ENCODE peak calls at places on chromosomes 16 and 17, in four cellular contexts. U is A549, M is sigmoid colon, O is tibial nerve. A is an unnamed sample. For H3K4me1, the result is how much of the 10 kb centered on the place peaks cover.

GRCh38 chr17:49879505-49879904 is 31.6 kb upstream of the TAC4 start:
- DNase-seq in U (no peak), M (no peak), O (no peak), A (no peak)

GRCh38 chr16:31003744-31004143 is 6.7 kb downstream of the STX1B start:
- DNase-seq in U (no peak), M (no peak), O (no peak), A (no peak)

GRCh38 chr17:3639981-3640596 is 3.5 kb downstream of the CTNS start:
- DNase-seq in U (no peak), M (no peak), O (no peak), A (no peak)

GRCh38 chr16:50279142-50279865 is 13.0 kb downstream of the ADCY7 start:
- DNase-seq in U (no peak), M (peak), O (peak), A (no peak)

GRCh38 chr16:15608398-15609285 is 34.3 kb downstream of the MARF1 start:
- DNase-seq in U (no peak), M (no peak), O (no peak), A (no peak)

GRCh38 chr16:84795338-84796053 is 24.3 kb upstream of the CRISPLD2 start:
- DNase-seq in U (no peak), M (peak), O (peak), A (peak)

GRCh38 chr16:56479469-56479868 is 28.1 kb downstream of the OGFOD1 start:
- DNase-seq in U (no peak), M (no peak), O (no peak), A (no peak)

GRCh38 chr16:26995522-26995921 is 71.2 kb upstream of the C16orf82 start:
- DNase-seq in U (no peak), M (no peak), O (no peak), A (no peak)

GRCh38 chr16:50735629-50736122 is 6.2 kb upstream of the CYLD start:
- DNase-seq in U (no peak), M (no peak), O (no peak), A (no peak)

GRCh38 chr16:53768593-53768992 is 64.6 kb downstream of the FTO start:
- DNase-seq in U (peak), M (no peak), O (no peak), A (no peak)

GRCh38 chr17:15941781-15942180 is 3.1 kb upstream of the ADORA2B start:
- DNase-seq in U (no peak), M (peak), O (no peak), A (no peak)

GRCh38 chr16:8063151-8063550 is 527.2 kb downstream of the TMEM114 start:
- DNase-seq in U (no peak), M (no peak), O (no peak), A (peak)

GRCh38 chr16:23026777-23027362 is 122.4 kb downstream of the USP31 start:
- DNase-seq in U (no peak), M (no peak), O (no peak), A (no peak)

GRCh38 chr17:7886227-7887037 is 2.2 kb upstream of the CHD3 start:
- DNase-seq in U (peak), M (peak), O (peak), A (peak)

GRCh38 chr17:61481421-61481820 is 29.2 kb downstream of the TBX4 start:
- DNase-seq in U (no peak), M (no peak), O (no peak), A (no peak)

GRCh38 chr17:47778184-47778635 is 43.4 kb downstream of the OSBPL7 start:
- DNase-seq in U (no peak), M (no peak), O (no peak), A (no peak)

GRCh38 chr16:58678716-58679115 is 5.9 kb downstream of the SLC38A7 start:
- DNase-seq in U (no peak), M (peak), O (no peak), A (peak)

GRCh38 chr16:28914325-28914724 is 10.7 kb downstream of the RABEP2 start:
- DNase-seq in U (no peak), M (no peak), O (no peak), A (no peak)

GRCh38 chr17:1274243-1274608 is 4.0 kb downstream of the BHLHA9 start:
- DNase-seq in U (no peak), M (no peak), O (no peak), A (no peak)

GRCh38 chr17:53950207-53950857 is 127.6 kb downstream of the KIF2B start:
- DNase-seq in U (no peak), M (no peak), O (no peak), A (no peak)

GRCh38 chr16:89122322-89122831 is 28.7 kb downstream of the ACSF3 start:
- DNase-seq in U (no peak), M (no peak), O (no peak), A (no peak)

GRCh38 chr16:89672177-89672941 is 14.1 kb upstream of the CDK10 start:
- DNase-seq in U (no peak), M (no peak), O (no peak), A (no peak)

GRCh38 chr17:14301279-14301760 is 439 bp downstream of the HS3ST3B1 start:
- DNase-seq in U (peak), M (no peak), O (no peak), A (no peak)

GRCh38 chr16:7791191-7791590 is 458.5 kb downstream of the RBFOX1 start:
- DNase-seq in U (no peak), M (no peak), O (no peak), A (no peak)

DNA sequence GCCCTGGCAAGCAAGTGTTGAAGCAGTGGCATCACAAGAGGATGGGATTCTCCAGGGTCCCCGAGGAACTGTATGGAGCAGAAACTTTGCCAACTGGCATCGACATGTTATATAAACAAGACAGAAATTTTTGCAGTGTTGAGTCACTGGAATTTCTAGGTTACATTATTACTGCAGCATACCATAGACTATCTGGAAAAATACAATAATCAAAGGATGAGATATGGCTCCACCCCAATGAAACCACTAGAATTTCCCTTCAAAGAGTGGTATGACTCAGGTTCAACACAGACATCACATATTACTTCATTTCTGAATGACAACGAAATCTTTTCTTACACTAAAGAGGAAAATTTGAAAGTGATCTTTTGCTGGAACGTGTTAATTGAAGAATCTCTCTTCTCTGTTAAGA is 343.0 kb upstream of the DYNLRB2 start:
- DNase-seq in U (peak), M (no peak), O (no peak), A (no peak)
- TF ChIP-seq POLR2A in U (no peak), M (no peak), O (no peak), A (no peak)

DNA sequence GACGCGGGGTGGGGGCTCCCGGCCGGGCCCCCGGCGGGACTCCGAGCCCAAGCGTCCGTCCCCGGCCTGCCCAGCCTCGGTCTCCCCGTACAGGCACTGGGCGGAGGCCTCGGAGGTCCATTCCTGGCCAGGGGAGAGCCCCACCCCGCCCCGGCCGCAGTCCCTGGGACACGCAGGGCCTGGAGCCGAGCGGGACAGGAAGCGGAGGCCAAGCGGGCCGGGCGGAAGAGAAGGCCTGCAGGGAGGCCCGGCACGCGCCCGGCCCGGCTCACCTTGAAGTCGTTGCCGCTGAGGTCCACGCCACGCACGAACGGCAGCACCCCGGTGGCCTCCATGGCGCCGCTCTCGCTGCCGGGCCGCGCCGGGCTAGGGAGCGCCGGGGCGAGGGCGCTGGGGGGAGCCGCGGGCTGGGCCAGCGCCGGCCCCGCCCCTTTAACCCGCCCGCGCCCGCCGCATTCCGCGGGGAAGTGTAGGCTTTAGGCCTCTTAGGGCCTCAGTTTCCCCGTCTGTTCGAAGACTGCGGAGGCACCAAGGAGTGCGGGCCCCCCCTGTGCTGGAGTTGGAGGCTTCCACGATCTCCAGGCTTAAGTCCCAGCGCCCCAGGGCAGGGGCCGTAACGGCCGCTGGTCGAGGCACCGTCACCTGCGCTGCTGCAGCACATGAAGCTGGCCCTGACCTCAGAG is at the start of gene FLII:
- DNase-seq in U (peak), M (peak), O (peak), A (no peak)
- H3K4me1 ChIP-seq in U (under half), M (under half), O (under half), A (under half)

DNA sequence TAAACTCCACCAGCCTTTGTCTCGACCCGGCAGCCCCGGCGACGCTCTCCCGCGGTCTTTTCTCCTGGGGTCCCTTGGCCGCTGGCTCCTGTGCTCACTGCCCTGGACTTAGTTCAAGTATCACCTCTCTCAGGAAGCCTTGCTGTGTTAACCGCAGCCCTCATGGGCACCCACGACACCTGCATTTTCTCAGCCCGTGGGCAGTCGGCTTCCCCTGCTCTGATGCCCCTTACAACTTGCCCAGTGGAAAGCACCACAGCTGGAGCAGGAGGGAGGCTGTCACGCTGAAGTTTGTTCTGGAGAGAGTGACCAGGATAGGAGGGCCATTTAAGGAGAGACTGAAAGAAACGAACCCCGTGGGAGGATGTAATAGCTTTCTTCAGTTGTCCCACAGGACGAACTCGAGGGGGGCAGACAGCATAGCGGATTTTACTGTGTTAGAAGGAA is 412 bp downstream of the STXBP4 start:
- DNase-seq in U (no peak), M (peak), O (no peak), A (peak)
- TF ChIP-seq POLR2A in U (no peak), M (no peak), O (no peak), A (no peak)

DNA sequence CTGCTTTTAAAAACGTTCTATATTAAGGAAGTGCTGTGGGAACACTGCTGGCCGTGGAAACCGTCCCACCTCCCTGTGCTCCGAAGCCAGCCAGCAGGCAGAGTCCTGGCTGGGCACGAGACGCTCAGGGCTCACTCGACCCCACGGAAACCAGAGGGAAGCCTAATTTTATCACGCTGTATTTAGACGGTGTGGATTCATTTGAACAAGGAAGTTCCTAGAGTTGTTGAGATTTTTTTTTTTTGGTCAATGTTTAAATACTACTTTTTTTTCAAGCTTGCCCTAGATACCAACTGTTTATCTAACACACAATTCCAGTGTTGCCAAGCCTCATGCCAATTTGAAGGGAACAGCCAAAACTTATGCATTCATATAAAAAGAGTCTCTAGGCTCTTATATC is 25.8 kb downstream of the ADCY9 start:
- DNase-seq in U (no peak), M (no peak), O (peak), A (no peak)
- H3K4me1 ChIP-seq in U (half or more), M (under half), O (under half), A (under half)

DNA sequence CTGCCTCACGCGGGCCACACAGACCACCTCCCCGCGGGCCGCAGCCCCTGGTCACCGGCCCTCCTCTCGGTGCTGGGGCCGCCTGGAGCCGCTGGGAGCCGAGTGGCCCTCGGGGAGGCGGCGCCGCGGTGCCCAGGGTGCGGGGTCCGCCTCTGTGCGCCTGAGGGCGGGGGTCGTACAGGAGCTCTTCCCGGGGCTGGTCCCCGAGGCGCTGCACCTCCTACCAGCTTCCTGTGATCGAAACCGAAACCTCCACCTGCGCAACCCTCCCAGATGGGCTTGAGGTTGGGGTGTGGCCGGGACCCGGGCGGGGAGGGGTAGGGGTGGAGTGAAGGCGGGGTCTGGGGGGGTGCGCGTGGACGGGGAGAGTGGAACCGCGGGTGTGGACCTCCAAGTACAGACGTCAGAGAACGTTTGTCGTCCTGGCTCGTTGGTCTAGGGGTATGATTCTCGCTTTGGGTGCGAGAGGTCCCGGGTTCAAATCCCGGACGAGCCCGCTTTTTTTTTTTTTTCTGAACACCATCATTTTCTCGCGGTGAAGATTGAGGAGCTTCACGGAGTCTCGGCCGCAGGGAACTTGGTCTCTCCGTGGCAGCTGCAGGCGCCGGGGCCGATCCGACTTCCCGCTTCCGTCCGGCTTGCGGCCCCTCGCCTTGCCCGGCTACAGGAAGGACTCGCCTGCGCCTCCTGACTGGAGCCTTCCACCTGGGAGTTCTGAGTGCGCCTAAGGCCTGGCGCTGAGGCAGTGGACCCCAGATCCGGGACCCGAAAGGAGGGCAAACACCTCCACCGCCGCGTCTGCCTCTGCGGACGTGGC is 23.9 kb downstream of the ZNF213 start:
- DNase-seq in U (peak), M (peak), O (peak), A (peak)
- TF ChIP-seq POLR2A in U (peak), M (no peak), O (no peak), A (no peak)

GRCh38 chr17:45294506-45294905 is 22.3 kb downstream of the MAP3K14 start:
- DNase-seq in U (no peak), M (no peak), O (no peak), A (peak)
- H3K4me1 ChIP-seq in U (half or more), M (under half), O (under half), A (half or more)

GRCh38 chr17:55420067-55420775 is 1.4 kb downstream of the MMD start:
- DNase-seq in U (no peak), M (no peak), O (no peak), A (no peak)
- TF ChIP-seq POLR2A in U (no peak), M (no peak), O (no peak), A (no peak)

GRCh38 chr17:36977568-36977967 is 28.8 kb downstream of the AATF start:
- DNase-seq in U (no peak), M (no peak), O (no peak), A (no peak)

GRCh38 chr17:36979585-36979941 is 30.8 kb downstream of the AATF start:
- DNase-seq in U (no peak), M (no peak), O (no peak), A (no peak)

GRCh38 chr17:36977066-36977465 is 28.3 kb downstream of the AATF start:
- DNase-seq in U (no peak), M (no peak), O (no peak), A (no peak)

GRCh38 chr17:36978810-36979584 is 30.2 kb downstream of the AATF start:
- DNase-seq in U (no peak), M (no peak), O (no peak), A (no peak)

DNA sequence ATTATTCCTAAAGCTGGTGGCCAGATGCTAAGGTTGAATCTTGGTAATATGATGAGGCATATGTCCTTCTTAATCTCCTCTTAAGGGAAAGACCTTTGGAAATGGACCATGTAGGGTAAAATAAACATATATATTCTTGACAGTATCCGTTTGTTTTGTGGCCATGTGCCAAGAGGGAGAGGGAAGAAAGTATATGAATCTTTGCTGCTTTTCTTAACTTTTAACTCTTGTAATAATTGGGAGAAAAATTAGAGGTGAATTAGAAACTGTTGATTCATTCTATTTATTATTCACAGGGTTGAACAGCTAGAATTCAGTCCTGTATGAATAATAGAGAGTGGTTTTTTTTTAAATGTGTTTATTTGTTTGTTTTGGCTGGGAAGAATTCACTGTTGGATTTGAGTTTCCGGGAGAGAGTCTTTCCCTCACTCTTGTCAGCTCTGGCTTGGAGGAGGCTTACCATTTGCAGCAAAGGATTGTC is 31.6 kb downstream of the AATF start:
- DNase-seq in U (no peak), M (no peak), O (no peak), A (no peak)
- H3K4me1 ChIP-seq in U (under half), M (under half), O (under half), A (under half)

GRCh38 chr16:87066695-87067556 is 250.3 kb downstream of the C16orf95 start:
- DNase-seq in U (no peak), M (peak), O (no peak), A (no peak)
- TF ChIP-seq POLR2A in U (no peak), M (no peak), O (no peak), A (no peak)

GRCh38 chr17:77687921-77688320 is 270.6 kb upstream of the TNRC6C start:
- DNase-seq in U (no peak), M (no peak), O (no peak), A (no peak)
- H3K4me1 ChIP-seq in U (under half), M (under half), O (under half), A (under half)